ENCODE peak calls at places on chromosomes 5 and 9, in ten cellular contexts. One of them, this sample, is unnamed. For H3K27me3, the result is how much of the 10 kb centered on the place peaks cover.

GRCh38 chr5:111984044-111984443 is 227.1 kb upstream of the NREP start:
- DNase-seq in AG04450: no peak
- DNase-seq in HL-60: no peak
- DNase-seq in gastrocnemius medialis: no peak
- DNase-seq in stomach: no peak
- DNase-seq in breast epithelium: no peak
- DNase-seq in left ventricle myocardium inferior: no peak
- DNase-seq in tibial artery: no peak
- DNase-seq in SJSA1: peak
- DNase-seq in uterus: no peak
- DNase-seq in this sample: peak

GRCh38 chr5:6365142-6365976 is 13.0 kb downstream of the MED10 start:
- DNase-seq in gastrocnemius medialis: no peak
- DNase-seq in tibial artery: no peak
- DNase-seq in breast epithelium: no peak
- DNase-seq in HL-60: no peak
- DNase-seq in uterus: no peak
- DNase-seq in left ventricle myocardium inferior: no peak
- DNase-seq in AG04450: no peak
- DNase-seq in stomach: peak
- DNase-seq in SJSA1: peak
- DNase-seq in this sample: no peak

GRCh38 chr5:32852535-32852934 is 141.4 kb downstream of the NPR3 start:
- DNase-seq in breast epithelium: no peak
- DNase-seq in left ventricle myocardium inferior: peak
- DNase-seq in gastrocnemius medialis: peak
- DNase-seq in tibial artery: peak
- DNase-seq in uterus: no peak
- DNase-seq in stomach: no peak
- DNase-seq in AG04450: peak
- DNase-seq in SJSA1: peak
- DNase-seq in HL-60: no peak
- DNase-seq in this sample: peak

GRCh38 chr9:109488791-109489492 is 9.2 kb downstream of the PTPN3 start:
- DNase-seq in gastrocnemius medialis: no peak
- DNase-seq in AG04450: no peak
- DNase-seq in breast epithelium: no peak
- DNase-seq in tibial artery: no peak
- DNase-seq in SJSA1: no peak
- DNase-seq in HL-60: no peak
- DNase-seq in left ventricle myocardium inferior: no peak
- DNase-seq in stomach: no peak
- DNase-seq in uterus: no peak
- DNase-seq in this sample: no peak

GRCh38 chr5:79795764-79796398 is 106.2 kb downstream of the CMYA5 start:
- DNase-seq in stomach: no peak
- DNase-seq in AG04450: no peak
- DNase-seq in left ventricle myocardium inferior: peak
- DNase-seq in SJSA1: peak
- DNase-seq in tibial artery: no peak
- DNase-seq in uterus: peak
- DNase-seq in gastrocnemius medialis: peak
- DNase-seq in breast epithelium: peak
- DNase-seq in HL-60: peak
- DNase-seq in this sample: no peak

GRCh38 chr9:137041134-137041533 is 4.8 kb downstream of the NPDC1 start:
- DNase-seq in AG04450: no peak
- DNase-seq in tibial artery: no peak
- DNase-seq in gastrocnemius medialis: no peak
- DNase-seq in breast epithelium: no peak
- DNase-seq in left ventricle myocardium inferior: no peak
- DNase-seq in uterus: no peak
- DNase-seq in SJSA1: no peak
- DNase-seq in HL-60: no peak
- DNase-seq in stomach: no peak
- DNase-seq in this sample: no peak

GRCh38 chr9:5549671-5550650 is 39.6 kb downstream of the PDCD1LG2 start:
- DNase-seq in stomach: no peak
- DNase-seq in breast epithelium: no peak
- DNase-seq in tibial artery: no peak
- DNase-seq in HL-60: no peak
- DNase-seq in AG04450: no peak
- DNase-seq in left ventricle myocardium inferior: no peak
- DNase-seq in gastrocnemius medialis: peak
- DNase-seq in uterus: no peak
- DNase-seq in SJSA1: no peak
- DNase-seq in this sample: no peak

GRCh38 chr9:16207161-16207560 is 654.3 kb downstream of the CCDC171 start:
- DNase-seq in AG04450: no peak
- DNase-seq in breast epithelium: no peak
- DNase-seq in tibial artery: no peak
- DNase-seq in uterus: peak
- DNase-seq in left ventricle myocardium inferior: peak
- DNase-seq in HL-60: no peak
- DNase-seq in SJSA1: no peak
- DNase-seq in gastrocnemius medialis: no peak
- DNase-seq in stomach: no peak
- DNase-seq in this sample: peak

GRCh38 chr5:101995585-101995984 is 300.5 kb downstream of the SLCO4C1 start:
- DNase-seq in stomach: no peak
- DNase-seq in gastrocnemius medialis: no peak
- DNase-seq in AG04450: no peak
- DNase-seq in SJSA1: no peak
- DNase-seq in uterus: no peak
- DNase-seq in HL-60: no peak
- DNase-seq in tibial artery: no peak
- DNase-seq in breast epithelium: no peak
- DNase-seq in left ventricle myocardium inferior: no peak
- DNase-seq in this sample: no peak

GRCh38 chr9:88535932-88536324 is 950 bp downstream of the NXNL2 start:
- DNase-seq in AG04450: no peak
- DNase-seq in HL-60: no peak
- DNase-seq in stomach: no peak
- DNase-seq in breast epithelium: no peak
- DNase-seq in uterus: peak
- DNase-seq in tibial artery: peak
- DNase-seq in SJSA1: no peak
- DNase-seq in gastrocnemius medialis: no peak
- DNase-seq in left ventricle myocardium inferior: no peak
- DNase-seq in this sample: no peak

GRCh38 chr5:17154211-17154996 is 63.0 kb upstream of the BASP1 start:
- DNase-seq in stomach: no peak
- DNase-seq in AG04450: no peak
- DNase-seq in HL-60: no peak
- DNase-seq in SJSA1: no peak
- DNase-seq in breast epithelium: no peak
- DNase-seq in uterus: no peak
- DNase-seq in left ventricle myocardium inferior: no peak
- DNase-seq in gastrocnemius medialis: no peak
- DNase-seq in tibial artery: no peak
- DNase-seq in this sample: no peak

GRCh38 chr5:61419141-61419540 is 87.1 kb downstream of the ZSWIM6 start:
- DNase-seq in SJSA1: no peak
- DNase-seq in AG04450: no peak
- DNase-seq in breast epithelium: no peak
- DNase-seq in HL-60: no peak
- DNase-seq in stomach: no peak
- DNase-seq in gastrocnemius medialis: no peak
- DNase-seq in tibial artery: no peak
- DNase-seq in uterus: no peak
- DNase-seq in left ventricle myocardium inferior: no peak
- DNase-seq in this sample: no peak

GRCh38 chr5:61425918-61426317 is 93.9 kb downstream of the ZSWIM6 start:
- DNase-seq in AG04450: no peak
- DNase-seq in SJSA1: no peak
- DNase-seq in breast epithelium: no peak
- DNase-seq in HL-60: no peak
- DNase-seq in left ventricle myocardium inferior: no peak
- DNase-seq in stomach: no peak
- DNase-seq in gastrocnemius medialis: no peak
- DNase-seq in tibial artery: no peak
- DNase-seq in uterus: no peak
- DNase-seq in this sample: no peak

GRCh38 chr5:61417851-61418250 is 85.8 kb downstream of the ZSWIM6 start:
- DNase-seq in uterus: no peak
- DNase-seq in breast epithelium: no peak
- DNase-seq in left ventricle myocardium inferior: no peak
- DNase-seq in tibial artery: no peak
- DNase-seq in AG04450: no peak
- DNase-seq in HL-60: no peak
- DNase-seq in gastrocnemius medialis: no peak
- DNase-seq in stomach: no peak
- DNase-seq in SJSA1: no peak
- DNase-seq in this sample: no peak

DNA sequence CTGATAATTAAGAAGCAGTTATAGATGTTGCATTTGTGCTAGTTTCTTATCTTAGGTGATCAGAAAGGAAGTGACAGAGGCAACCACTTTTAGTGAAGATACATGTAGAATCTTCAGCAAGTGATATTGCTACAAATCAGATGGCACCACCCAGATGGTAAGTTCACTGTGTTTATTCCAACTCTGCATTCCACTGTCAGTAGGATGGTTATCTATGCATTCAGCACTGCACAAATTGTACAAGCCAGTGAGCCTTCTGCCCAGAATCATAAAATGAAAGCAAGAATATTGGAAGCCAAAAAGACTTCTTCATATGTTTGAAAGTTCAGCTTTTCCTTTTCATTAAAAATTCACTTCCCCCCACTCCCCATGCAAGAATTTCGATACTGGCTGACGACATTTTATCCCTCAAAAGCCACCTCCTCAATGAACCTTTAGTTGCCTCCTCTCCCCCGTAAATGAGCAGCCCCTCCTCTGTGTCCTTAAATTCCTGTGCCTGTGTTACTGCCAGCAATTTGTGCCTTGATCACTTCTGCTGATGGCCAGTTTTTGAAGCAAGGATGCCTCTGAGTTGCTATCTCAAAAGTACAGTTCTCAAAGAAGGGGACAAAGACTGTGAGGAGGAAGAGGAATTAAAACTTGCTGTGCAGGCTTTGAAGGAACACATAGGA is 91.6 kb downstream of the ZSWIM6 start:
- DNase-seq in gastrocnemius medialis: no peak
- DNase-seq in HL-60: no peak
- DNase-seq in tibial artery: no peak
- DNase-seq in breast epithelium: no peak
- DNase-seq in left ventricle myocardium inferior: no peak
- DNase-seq in uterus: no peak
- DNase-seq in SJSA1: no peak
- DNase-seq in AG04450: no peak
- DNase-seq in stomach: no peak
- DNase-seq in this sample: no peak
- H3K4me3 ChIP-seq in gastrocnemius medialis: no peak
- H3K4me3 ChIP-seq in HL-60: no peak
- H3K4me3 ChIP-seq in tibial artery: no peak
- H3K4me3 ChIP-seq in breast epithelium: no peak
- H3K4me3 ChIP-seq in left ventricle myocardium inferior: no peak
- H3K4me3 ChIP-seq in uterus: no peak
- H3K4me3 ChIP-seq in SJSA1: no peak
- H3K4me3 ChIP-seq in AG04450: peak
- H3K4me3 ChIP-seq in stomach: no peak
- H3K4me3 ChIP-seq in this sample: no peak

GRCh38 chr5:173484569-173484968 is 131.9 kb downstream of the BOD1 start:
- DNase-seq in stomach: no peak
- DNase-seq in SJSA1: no peak
- DNase-seq in gastrocnemius medialis: no peak
- DNase-seq in breast epithelium: no peak
- DNase-seq in tibial artery: peak
- DNase-seq in left ventricle myocardium inferior: no peak
- DNase-seq in uterus: no peak
- DNase-seq in AG04450: no peak
- DNase-seq in HL-60: no peak
- DNase-seq in this sample: no peak

GRCh38 chr5:173486355-173486754 is 130.1 kb downstream of the BOD1 start:
- DNase-seq in SJSA1: peak
- DNase-seq in gastrocnemius medialis: no peak
- DNase-seq in HL-60: no peak
- DNase-seq in tibial artery: peak
- DNase-seq in stomach: no peak
- DNase-seq in uterus: no peak
- DNase-seq in AG04450: no peak
- DNase-seq in breast epithelium: peak
- DNase-seq in left ventricle myocardium inferior: no peak
- DNase-seq in this sample: no peak

GRCh38 chr5:173487296-173487695 is 129.2 kb downstream of the BOD1 start:
- DNase-seq in AG04450: no peak
- DNase-seq in stomach: no peak
- DNase-seq in tibial artery: no peak
- DNase-seq in breast epithelium: no peak
- DNase-seq in uterus: no peak
- DNase-seq in gastrocnemius medialis: no peak
- DNase-seq in HL-60: no peak
- DNase-seq in left ventricle myocardium inferior: no peak
- DNase-seq in SJSA1: no peak
- DNase-seq in this sample: no peak

GRCh38 chr5:173488144-173488543 is 128.3 kb downstream of the BOD1 start:
- DNase-seq in AG04450: no peak
- DNase-seq in left ventricle myocardium inferior: no peak
- DNase-seq in tibial artery: peak
- DNase-seq in gastrocnemius medialis: no peak
- DNase-seq in HL-60: no peak
- DNase-seq in uterus: no peak
- DNase-seq in stomach: no peak
- DNase-seq in SJSA1: peak
- DNase-seq in breast epithelium: no peak
- DNase-seq in this sample: no peak

GRCh38 chr5:173486826-173487225 is 129.6 kb downstream of the BOD1 start:
- DNase-seq in AG04450: no peak
- DNase-seq in left ventricle myocardium inferior: no peak
- DNase-seq in uterus: no peak
- DNase-seq in gastrocnemius medialis: no peak
- DNase-seq in stomach: no peak
- DNase-seq in SJSA1: peak
- DNase-seq in breast epithelium: no peak
- DNase-seq in HL-60: no peak
- DNase-seq in tibial artery: no peak
- DNase-seq in this sample: no peak
- H3K27me3 ChIP-seq in AG04450: under half
- H3K27me3 ChIP-seq in left ventricle myocardium inferior: under half
- H3K27me3 ChIP-seq in uterus: under half
- H3K27me3 ChIP-seq in gastrocnemius medialis: under half
- H3K27me3 ChIP-seq in stomach: under half
- H3K27me3 ChIP-seq in SJSA1: under half
- H3K27me3 ChIP-seq in breast epithelium: under half
- H3K27me3 ChIP-seq in HL-60: under half
- H3K27me3 ChIP-seq in tibial artery: under half
- H3K27me3 ChIP-seq in this sample: under half

GRCh38 chr9:124238546-124239140 is 19.1 kb upstream of the NEK6 start:
- DNase-seq in gastrocnemius medialis: no peak
- DNase-seq in AG04450: no peak
- DNase-seq in SJSA1: no peak
- DNase-seq in uterus: no peak
- DNase-seq in stomach: no peak
- DNase-seq in HL-60: no peak
- DNase-seq in left ventricle myocardium inferior: no peak
- DNase-seq in tibial artery: peak
- DNase-seq in breast epithelium: no peak
- DNase-seq in this sample: no peak
- H3K4me3 ChIP-seq in gastrocnemius medialis: no peak
- H3K4me3 ChIP-seq in AG04450: no peak
- H3K4me3 ChIP-seq in SJSA1: no peak
- H3K4me3 ChIP-seq in uterus: no peak
- H3K4me3 ChIP-seq in stomach: no peak
- H3K4me3 ChIP-seq in HL-60: no peak
- H3K4me3 ChIP-seq in left ventricle myocardium inferior: no peak
- H3K4me3 ChIP-seq in tibial artery: no peak
- H3K4me3 ChIP-seq in breast epithelium: no peak
- H3K4me3 ChIP-seq in this sample: no peak

GRCh38 chr9:135349963-135350360 is 129.6 kb upstream of the PPP1R26 start:
- DNase-seq in SJSA1: no peak
- DNase-seq in stomach: no peak
- DNase-seq in breast epithelium: no peak
- DNase-seq in gastrocnemius medialis: no peak
- DNase-seq in left ventricle myocardium inferior: no peak
- DNase-seq in tibial artery: no peak
- DNase-seq in HL-60: no peak
- DNase-seq in uterus: no peak
- DNase-seq in AG04450: no peak
- DNase-seq in this sample: no peak
- H3K27me3 ChIP-seq in SJSA1: under half
- H3K27me3 ChIP-seq in stomach: under half
- H3K27me3 ChIP-seq in breast epithelium: under half
- H3K27me3 ChIP-seq in gastrocnemius medialis: under half
- H3K27me3 ChIP-seq in left ventricle myocardium inferior: half or more
- H3K27me3 ChIP-seq in tibial artery: half or more
- H3K27me3 ChIP-seq in HL-60: under half
- H3K27me3 ChIP-seq in uterus: under half
- H3K27me3 ChIP-seq in AG04450: under half
- H3K27me3 ChIP-seq in this sample: under half